ENCODE peak calls at places on chromosome 12, in seven cellular contexts. One of them, this sample, is unnamed.

GRCh38 chr12:27013606-27014084 is 539 bp downstream of the TM7SF3 start:
- DNase-seq in body of pancreas: peak; percentile 43
- DNase-seq in IMR-90: peak; percentile 47
- DNase-seq in uterus: no peak
- DNase-seq in HCT116: no peak
- DNase-seq in stomach: no peak
- DNase-seq in lower leg skin: peak; percentile 38
- DNase-seq in this sample: peak; percentile 35

GRCh38 chr12:29750131-29750927 is 33.4 kb downstream of the TMTC1 start:
- DNase-seq in body of pancreas: no peak
- DNase-seq in IMR-90: peak; percentile 50
- DNase-seq in uterus: no peak
- DNase-seq in HCT116: no peak
- DNase-seq in stomach: no peak
- DNase-seq in lower leg skin: no peak
- DNase-seq in this sample: no peak

GRCh38 chr12:67747869-67748760 is 99.6 kb downstream of the DYRK2 start:
- DNase-seq in body of pancreas: peak; percentile 92
- DNase-seq in IMR-90: peak; percentile 72
- DNase-seq in uterus: no peak
- DNase-seq in HCT116: peak; percentile 42
- DNase-seq in stomach: peak; percentile 77
- DNase-seq in lower leg skin: no peak
- DNase-seq in this sample: peak; percentile 37

GRCh38 chr12:54222609-54223008 is 33.8 kb upstream of the SMUG1 start:
- DNase-seq in body of pancreas: no peak
- DNase-seq in IMR-90: peak; percentile 98
- DNase-seq in uterus: no peak
- DNase-seq in HCT116: no peak
- DNase-seq in stomach: no peak
- DNase-seq in lower leg skin: no peak
- DNase-seq in this sample: peak; percentile 56

GRCh38 chr12:15956010-15956409 is 44.9 kb downstream of the DERA start:
- DNase-seq in body of pancreas: no peak
- DNase-seq in IMR-90: no peak
- DNase-seq in uterus: no peak
- DNase-seq in HCT116: no peak
- DNase-seq in stomach: no peak
- DNase-seq in lower leg skin: no peak
- DNase-seq in this sample: no peak

GRCh38 chr12:89051065-89051677 is 301.1 kb downstream of the DUSP6 start:
- DNase-seq in body of pancreas: peak; percentile 63
- DNase-seq in IMR-90: peak; percentile 78
- DNase-seq in uterus: no peak
- DNase-seq in HCT116: peak; percentile 70
- DNase-seq in stomach: no peak
- DNase-seq in lower leg skin: peak; percentile 42
- DNase-seq in this sample: peak; percentile 43

GRCh38 chr12:63064080-63064479 is 86.9 kb downstream of the AVPR1A start:
- DNase-seq in body of pancreas: no peak
- DNase-seq in IMR-90: peak; percentile 46
- DNase-seq in uterus: no peak
- DNase-seq in HCT116: no peak
- DNase-seq in stomach: no peak
- DNase-seq in lower leg skin: no peak
- DNase-seq in this sample: no peak

GRCh38 chr12:2691001-2691339 is 103.8 kb upstream of the FKBP4 start:
- DNase-seq in body of pancreas: peak; percentile 25
- DNase-seq in IMR-90: peak; percentile 7
- DNase-seq in uterus: no peak
- DNase-seq in HCT116: no peak
- DNase-seq in stomach: no peak
- DNase-seq in lower leg skin: no peak
- DNase-seq in this sample: no peak

GRCh38 chr12:22855456-22855855 is 230.5 kb downstream of the ETNK1 start:
- DNase-seq in body of pancreas: no peak
- DNase-seq in IMR-90: no peak
- DNase-seq in uterus: no peak
- DNase-seq in HCT116: no peak
- DNase-seq in stomach: no peak
- DNase-seq in lower leg skin: no peak
- DNase-seq in this sample: no peak

GRCh38 chr12:8034802-8035201 is 2.3 kb downstream of the FOXJ2 start:
- DNase-seq in body of pancreas: no peak
- DNase-seq in IMR-90: no peak
- DNase-seq in uterus: no peak
- DNase-seq in HCT116: no peak
- DNase-seq in stomach: no peak
- DNase-seq in lower leg skin: no peak
- DNase-seq in this sample: no peak

GRCh38 chr12:75955251-75955650 is 76.3 kb downstream of the PHLDA1 start:
- DNase-seq in body of pancreas: no peak
- DNase-seq in IMR-90: no peak
- DNase-seq in uterus: no peak
- DNase-seq in HCT116: no peak
- DNase-seq in stomach: no peak
- DNase-seq in lower leg skin: no peak
- DNase-seq in this sample: no peak

GRCh38 chr12:27064397-27065342 is 17.7 kb downstream of the C12orf71 start:
- DNase-seq in body of pancreas: no peak
- DNase-seq in IMR-90: no peak
- DNase-seq in uterus: no peak
- DNase-seq in HCT116: no peak
- DNase-seq in stomach: no peak
- DNase-seq in lower leg skin: no peak
- DNase-seq in this sample: no peak

GRCh38 chr12:43057561-43057960 is 468.0 kb upstream of the PRICKLE1 start:
- DNase-seq in body of pancreas: no peak
- DNase-seq in IMR-90: peak; percentile 28
- DNase-seq in uterus: no peak
- DNase-seq in HCT116: no peak
- DNase-seq in stomach: no peak
- DNase-seq in lower leg skin: no peak
- DNase-seq in this sample: no peak

GRCh38 chr12:113364698-113365097 is 6.3 kb downstream of the PLBD2 start:
- DNase-seq in body of pancreas: no peak
- DNase-seq in IMR-90: no peak
- DNase-seq in uterus: no peak
- DNase-seq in HCT116: no peak
- DNase-seq in stomach: no peak
- DNase-seq in lower leg skin: no peak
- DNase-seq in this sample: no peak

GRCh38 chr12:55470088-55470830 is at the start of gene OR6C70:
- DNase-seq in body of pancreas: no peak
- DNase-seq in IMR-90: no peak
- DNase-seq in uterus: no peak
- DNase-seq in HCT116: no peak
- DNase-seq in stomach: no peak
- DNase-seq in lower leg skin: no peak
- DNase-seq in this sample: no peak

GRCh38 chr12:124617615-124618014 is 50.2 kb upstream of the NCOR2 start:
- DNase-seq in body of pancreas: peak; percentile 56
- DNase-seq in IMR-90: no peak
- DNase-seq in uterus: no peak
- DNase-seq in HCT116: no peak
- DNase-seq in stomach: no peak
- DNase-seq in lower leg skin: no peak
- DNase-seq in this sample: no peak

GRCh38 chr12:100959481-100959880 is 164.9 kb downstream of the ANO4 start:
- DNase-seq in body of pancreas: peak; percentile 7
- DNase-seq in IMR-90: peak; percentile 83
- DNase-seq in uterus: no peak
- DNase-seq in HCT116: peak; percentile 28
- DNase-seq in stomach: no peak
- DNase-seq in lower leg skin: no peak
- DNase-seq in this sample: no peak

GRCh38 chr12:80142640-80143039 is 43.3 kb downstream of the OTOGL start:
- DNase-seq in body of pancreas: no peak
- DNase-seq in IMR-90: no peak
- DNase-seq in uterus: no peak
- DNase-seq in HCT116: no peak
- DNase-seq in stomach: no peak
- DNase-seq in lower leg skin: no peak
- DNase-seq in this sample: no peak

GRCh38 chr12:67220065-67220464 is 49.1 kb upstream of the CAND1 start:
- DNase-seq in body of pancreas: peak; percentile 49
- DNase-seq in IMR-90: no peak
- DNase-seq in uterus: no peak
- DNase-seq in HCT116: peak; percentile 15
- DNase-seq in stomach: no peak
- DNase-seq in lower leg skin: no peak
- DNase-seq in this sample: no peak

GRCh38 chr12:108633081-108633533 is 587 bp downstream of the SELPLG start:
- DNase-seq in body of pancreas: no peak
- DNase-seq in IMR-90: no peak
- DNase-seq in uterus: no peak
- DNase-seq in HCT116: no peak
- DNase-seq in stomach: no peak
- DNase-seq in lower leg skin: no peak
- DNase-seq in this sample: no peak

GRCh38 chr12:108635201-108635996 is 1.7 kb upstream of the SELPLG start:
- DNase-seq in body of pancreas: peak; percentile 44
- DNase-seq in IMR-90: peak; percentile 41
- DNase-seq in uterus: no peak
- DNase-seq in HCT116: no peak
- DNase-seq in stomach: no peak
- DNase-seq in lower leg skin: no peak
- DNase-seq in this sample: no peak

GRCh38 chr12:108635997-108636808 is 2.5 kb upstream of the SELPLG start:
- DNase-seq in body of pancreas: no peak
- DNase-seq in IMR-90: no peak
- DNase-seq in uterus: no peak
- DNase-seq in HCT116: no peak
- DNase-seq in stomach: no peak
- DNase-seq in lower leg skin: no peak
- DNase-seq in this sample: no peak

GRCh38 chr12:108634225-108634795 is 616 bp upstream of the SELPLG start:
- DNase-seq in body of pancreas: peak; percentile 26
- DNase-seq in IMR-90: no peak
- DNase-seq in uterus: no peak
- DNase-seq in HCT116: no peak
- DNase-seq in stomach: peak; percentile 34
- DNase-seq in lower leg skin: no peak
- DNase-seq in this sample: no peak

GRCh38 chr12:108633534-108634224 is at the start of gene SELPLG:
- DNase-seq in body of pancreas: peak; percentile 77
- DNase-seq in IMR-90: no peak
- DNase-seq in uterus: no peak
- DNase-seq in HCT116: no peak
- DNase-seq in stomach: peak; percentile 69
- DNase-seq in lower leg skin: peak; percentile 69
- DNase-seq in this sample: no peak
- TF ChIP-seq POLR2A in body of pancreas: peak; percentile 10
- TF ChIP-seq POLR2A in IMR-90: no peak
- TF ChIP-seq POLR2A in uterus: no peak
- TF ChIP-seq POLR2A in HCT116: no peak
- TF ChIP-seq POLR2A in stomach: no peak
- TF ChIP-seq POLR2A in lower leg skin: no peak
- TF ChIP-seq POLR2A in this sample: no peak

GRCh38 chr12:12723681-12724420 is 6.7 kb downstream of the CDKN1B start:
- DNase-seq in body of pancreas: peak; percentile 40
- DNase-seq in IMR-90: peak; percentile 25
- DNase-seq in uterus: peak; percentile 54
- DNase-seq in HCT116: no peak
- DNase-seq in stomach: peak; percentile 44
- DNase-seq in lower leg skin: no peak
- DNase-seq in this sample: no peak
- TF ChIP-seq POLR2A in body of pancreas: peak; percentile 27
- TF ChIP-seq POLR2A in IMR-90: no peak
- TF ChIP-seq POLR2A in uterus: peak; percentile 40
- TF ChIP-seq POLR2A in HCT116: no peak
- TF ChIP-seq POLR2A in stomach: no peak
- TF ChIP-seq POLR2A in lower leg skin: no peak
- TF ChIP-seq POLR2A in this sample: peak; percentile 46

GRCh38 chr12:9673404-9674225 is 4.1 kb downstream of the CLEC2D start:
- DNase-seq in body of pancreas: peak; percentile 33
- DNase-seq in IMR-90: peak; percentile 92
- DNase-seq in uterus: peak; percentile 54
- DNase-seq in HCT116: peak; percentile 51
- DNase-seq in stomach: no peak
- DNase-seq in lower leg skin: no peak
- DNase-seq in this sample: peak; percentile 63
- TF ChIP-seq POLR2A in body of pancreas: no peak
- TF ChIP-seq POLR2A in IMR-90: no peak
- TF ChIP-seq POLR2A in uterus: no peak
- TF ChIP-seq POLR2A in HCT116: no peak
- TF ChIP-seq POLR2A in stomach: no peak
- TF ChIP-seq POLR2A in lower leg skin: no peak
- TF ChIP-seq POLR2A in this sample: peak; percentile 25

GRCh38 chr12:106247731-106248176 is at the start of gene CKAP4:
- DNase-seq in body of pancreas: peak; percentile 84
- DNase-seq in IMR-90: peak; percentile 82
- DNase-seq in uterus: peak; percentile 74
- DNase-seq in HCT116: no peak
- DNase-seq in stomach: peak; percentile 83
- DNase-seq in lower leg skin: peak; percentile 45
- DNase-seq in this sample: peak; percentile 73

GRCh38 chr12:106248849-106249371 is 1.1 kb upstream of the CKAP4 start:
- DNase-seq in body of pancreas: peak; percentile 37
- DNase-seq in IMR-90: peak; percentile 68
- DNase-seq in uterus: no peak
- DNase-seq in HCT116: no peak
- DNase-seq in stomach: no peak
- DNase-seq in lower leg skin: no peak
- DNase-seq in this sample: no peak

GRCh38 chr12:106249411-106250135 is 1.8 kb upstream of the CKAP4 start:
- DNase-seq in body of pancreas: no peak
- DNase-seq in IMR-90: no peak
- DNase-seq in uterus: no peak
- DNase-seq in HCT116: no peak
- DNase-seq in stomach: no peak
- DNase-seq in lower leg skin: no peak
- DNase-seq in this sample: no peak

GRCh38 chr12:106246891-106247730 is 709 bp downstream of the CKAP4 start:
- DNase-seq in body of pancreas: peak; percentile 77
- DNase-seq in IMR-90: peak; percentile 61
- DNase-seq in uterus: peak; percentile 63
- DNase-seq in HCT116: no peak
- DNase-seq in stomach: peak; percentile 75
- DNase-seq in lower leg skin: peak; percentile 43
- DNase-seq in this sample: no peak

DNA sequence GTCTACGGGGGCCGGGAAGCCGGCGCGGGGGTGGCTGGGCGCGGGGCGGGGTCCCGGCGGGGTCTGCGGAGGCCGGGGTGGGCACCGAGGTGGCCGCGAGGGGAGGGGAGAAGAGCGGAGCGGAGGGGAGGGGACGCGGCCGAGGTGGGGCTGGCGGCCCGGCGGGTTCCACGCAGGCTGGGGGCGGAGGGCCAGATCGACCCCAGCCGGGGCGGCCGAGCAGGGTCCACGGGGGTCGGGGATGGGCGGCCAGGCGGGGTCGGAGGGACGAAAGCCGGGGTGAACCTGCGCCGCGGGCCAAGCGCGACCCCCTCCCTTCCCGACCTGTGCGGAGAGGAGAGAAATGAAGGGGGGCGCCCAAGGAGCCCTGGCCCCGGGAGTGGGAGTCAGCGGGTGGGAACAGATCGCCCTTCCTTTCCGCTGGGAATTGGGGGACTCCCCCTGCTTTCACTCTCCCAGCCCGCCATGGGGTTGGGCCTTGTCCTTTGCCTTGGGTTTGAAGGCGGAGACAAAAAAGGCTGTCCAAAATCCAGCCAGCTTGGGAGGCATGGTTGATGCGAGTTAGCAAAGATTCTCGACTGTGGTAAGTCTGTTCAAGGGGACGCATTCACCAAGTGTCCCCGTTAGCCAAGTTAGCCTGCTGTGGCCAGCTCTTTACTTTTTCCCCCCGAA is 493 bp upstream of the CKAP4 start:
- DNase-seq in body of pancreas: peak; percentile 75
- DNase-seq in IMR-90: peak; percentile 81
- DNase-seq in uterus: peak; percentile 71
- DNase-seq in HCT116: no peak
- DNase-seq in stomach: peak; percentile 62
- DNase-seq in lower leg skin: peak; percentile 62
- DNase-seq in this sample: peak; percentile 74
- TF ChIP-seq POLR2A in body of pancreas: peak; percentile 64
- TF ChIP-seq POLR2A in IMR-90: peak; percentile 49
- TF ChIP-seq POLR2A in uterus: no peak
- TF ChIP-seq POLR2A in HCT116: no peak
- TF ChIP-seq POLR2A in stomach: no peak
- TF ChIP-seq POLR2A in lower leg skin: no peak
- TF ChIP-seq POLR2A in this sample: no peak

This sample was measured in H54.